ENCODE peak calls at places on chromosomes 4 and X, in ten cellular contexts. U, Y, Z, J, R, M, A, V, B and G are unnamed samples. For H3K9me3, the result is how much of the 10 kb centered on the place peaks cover.

GRCh38 chr4:32775049-32775448 is 2054.9 kb downstream of the PCDH7 start:
- DNase-seq in U (peak), Y (peak), Z (no peak), J (no peak), R (no peak), M (peak), A (no peak), V (no peak), B (no peak), G (no peak)

GRCh38 chr4:78578674-78579430 is 27.3 kb downstream of the ANXA3 start:
- DNase-seq in U (no peak), Y (no peak), Z (no peak), J (no peak), R (no peak), M (no peak), A (no peak), V (no peak), B (no peak), G (no peak)

GRCh38 chr4:52094746-52095145 is 43.6 kb downstream of the SPATA18 start:
- DNase-seq in U (peak), Y (no peak), Z (no peak), J (no peak), R (no peak), M (no peak), A (no peak), V (no peak), B (no peak), G (no peak)

GRCh38 chr4:148007303-148007702 is 275.4 kb downstream of the ARHGAP10 start:
- DNase-seq in U (no peak), Y (peak), Z (no peak), J (peak), R (no peak), M (peak), A (no peak), V (no peak), B (peak), G (no peak)

GRCh38 chr4:26235500-26235899 is 85.3 kb upstream of the RBPJ start:
- DNase-seq in U (no peak), Y (peak), Z (peak), J (peak), R (peak), M (peak), A (peak), V (no peak), B (no peak), G (no peak)

GRCh38 chrX:39645059-39645895 is 452.5 kb downstream of the BCOR start:
- DNase-seq in U (no peak), Y (peak), Z (peak), J (peak), R (peak), M (peak), A (peak), V (no peak), B (no peak), G (no peak)

GRCh38 chrX:149494844-149495565 is 10.1 kb downstream of the IDS start:
- DNase-seq in U (no peak), Y (peak), Z (no peak), J (no peak), R (no peak), M (no peak), A (no peak), V (no peak), B (no peak), G (no peak)

GRCh38 chrX:138150709-138151108 is 560.8 kb downstream of the FGF13 start:
- DNase-seq in U (no peak), Y (peak), Z (no peak), J (no peak), R (no peak), M (no peak), A (no peak), V (no peak), B (no peak), G (no peak)

GRCh38 chr4:153619811-153620210 is 64.3 kb upstream of the TLR2 start:
- DNase-seq in U (no peak), Y (no peak), Z (no peak), J (no peak), R (no peak), M (no peak), A (no peak), V (no peak), B (no peak), G (no peak)

GRCh38 chr4:89752932-89753598 is 83.9 kb downstream of the SNCA start:
- DNase-seq in U (no peak), Y (no peak), Z (no peak), J (peak), R (no peak), M (peak), A (no peak), V (no peak), B (peak), G (no peak)

GRCh38 chr4:92253550-92253949 is 50.2 kb upstream of the GRID2 start:
- DNase-seq in U (no peak), Y (no peak), Z (no peak), J (no peak), R (no peak), M (no peak), A (no peak), V (no peak), B (no peak), G (no peak)
- H3K9me3 ChIP-seq in U (under half), Y (under half), Z (under half), J (under half), R (under half), M (under half), A (under half), V (under half), B (under half), G (under half)

GRCh38 chr4:46274717-46275116 is 115.2 kb downstream of the GABRA2 start:
- DNase-seq in U (peak), Y (peak), Z (no peak), J (no peak), R (no peak), M (peak), A (no peak), V (no peak), B (no peak), G (no peak)

GRCh38 chr4:46267866-46268265 is 122.1 kb downstream of the GABRA2 start:
- DNase-seq in U (no peak), Y (no peak), Z (no peak), J (no peak), R (no peak), M (no peak), A (no peak), V (no peak), B (no peak), G (no peak)

GRCh38 chr4:46266106-46266505 is 123.8 kb downstream of the GABRA2 start:
- DNase-seq in U (no peak), Y (no peak), Z (no peak), J (no peak), R (no peak), M (no peak), A (no peak), V (no peak), B (no peak), G (no peak)

DNA sequence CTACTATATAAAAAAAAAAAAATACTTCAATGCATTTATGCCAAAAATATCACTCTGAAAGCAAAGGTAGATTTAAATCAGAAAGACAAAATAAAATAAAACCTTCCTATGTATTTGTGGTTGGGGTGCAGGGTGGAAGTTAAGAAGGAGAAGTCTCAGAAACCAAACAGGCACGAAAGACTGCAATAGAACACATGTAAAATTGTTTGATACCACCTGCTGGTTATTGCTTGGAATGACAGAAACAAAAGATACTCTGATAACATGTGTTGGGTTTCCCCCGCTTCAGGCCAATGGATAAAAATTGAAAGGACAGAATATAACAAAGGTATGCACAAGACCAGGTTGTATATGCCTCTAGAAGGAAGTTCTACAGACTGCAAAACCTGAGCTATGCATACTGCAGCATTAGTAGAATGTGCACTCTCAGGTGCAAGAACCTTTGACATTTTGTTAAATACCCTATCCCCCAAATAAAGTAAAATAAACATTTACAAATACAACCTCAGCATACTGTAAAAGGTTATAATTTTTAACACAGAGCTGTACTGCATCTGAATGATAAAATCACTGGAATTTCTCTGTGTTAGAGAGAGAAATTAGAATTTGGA is 118.8 kb downstream of the GABRA2 start:
- DNase-seq in U (peak), Y (peak), Z (no peak), J (no peak), R (no peak), M (peak), A (no peak), V (no peak), B (no peak), G (no peak)
- H3K9me3 ChIP-seq in U (under half), Y (under half), Z (under half), J (under half), R (under half), M (under half), A (under half), V (under half), B (under half), G (under half)

GRCh38 chr4:9608300-9608699 is 164.1 kb downstream of the DEFB131A start:
- DNase-seq in U (no peak), Y (no peak), Z (no peak), J (no peak), R (no peak), M (no peak), A (no peak), V (no peak), B (no peak), G (no peak)
- H3K9me3 ChIP-seq in U (under half), Y (under half), Z (under half), J (under half), R (under half), M (under half), A (under half), V (under half), B (under half), G (under half)

GRCh38 chr4:28600958-28601357 is 1740.3 kb downstream of the STIM2 start:
- DNase-seq in U (no peak), Y (no peak), Z (no peak), J (no peak), R (no peak), M (no peak), A (no peak), V (no peak), B (no peak), G (no peak)
- H3K9me3 ChIP-seq in U (under half), Y (under half), Z (under half), J (under half), R (under half), M (under half), A (under half), V (under half), B (under half), G (under half)

GRCh38 chr4:4784379-4784778 is 75.1 kb upstream of the MSX1 start:
- DNase-seq in U (no peak), Y (no peak), Z (no peak), J (no peak), R (no peak), M (no peak), A (no peak), V (no peak), B (no peak), G (no peak)
- H3K9me3 ChIP-seq in U (under half), Y (under half), Z (under half), J (under half), R (under half), M (under half), A (under half), V (under half), B (under half), G (under half)

GRCh38 chr4:453267-453666 is 45.7 kb downstream of the ZNF721 start:
- DNase-seq in U (no peak), Y (no peak), Z (no peak), J (no peak), R (no peak), M (no peak), A (no peak), V (no peak), B (no peak), G (no peak)
- H3K9me3 ChIP-seq in U (half or more), Y (half or more), Z (half or more), J (under half), R (half or more), M (under half), A (under half), V (half or more), B (half or more), G (half or more)

DNA sequence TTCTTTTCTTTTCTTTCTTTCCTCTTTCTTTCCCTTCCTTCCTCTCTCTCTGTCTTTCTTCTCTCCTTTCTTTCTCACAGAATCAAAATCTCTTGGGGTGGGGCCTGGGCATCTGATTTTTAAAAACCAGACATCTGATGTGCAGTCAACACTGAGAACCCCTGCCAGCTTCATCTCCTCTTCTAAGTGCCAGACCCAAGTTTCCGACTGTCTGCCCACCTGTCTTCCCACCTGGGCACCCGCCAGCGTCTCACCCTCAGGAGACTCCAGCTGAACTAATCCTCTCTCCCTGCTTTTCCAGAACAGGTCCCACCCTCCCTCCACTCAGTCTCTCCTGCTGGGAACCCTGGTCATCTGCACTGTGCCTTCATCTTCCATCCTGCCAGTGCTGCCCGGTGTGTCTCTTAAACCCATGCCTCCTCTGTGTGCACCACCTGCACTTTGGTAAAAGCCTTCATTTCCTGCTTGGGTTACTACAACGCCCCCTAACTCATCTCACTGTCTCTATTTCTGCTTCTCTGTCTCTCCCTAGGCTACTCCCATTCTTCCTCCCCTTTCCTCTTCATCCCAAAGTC is 2.8 kb downstream of the SOD3 start:
- DNase-seq in U (no peak), Y (no peak), Z (no peak), J (no peak), R (no peak), M (no peak), A (no peak), V (no peak), B (no peak), G (no peak)
- H3K9me3 ChIP-seq in U (under half), Y (under half), Z (under half), J (under half), R (under half), M (under half), A (under half), V (under half), B (under half), G (under half)

DNA sequence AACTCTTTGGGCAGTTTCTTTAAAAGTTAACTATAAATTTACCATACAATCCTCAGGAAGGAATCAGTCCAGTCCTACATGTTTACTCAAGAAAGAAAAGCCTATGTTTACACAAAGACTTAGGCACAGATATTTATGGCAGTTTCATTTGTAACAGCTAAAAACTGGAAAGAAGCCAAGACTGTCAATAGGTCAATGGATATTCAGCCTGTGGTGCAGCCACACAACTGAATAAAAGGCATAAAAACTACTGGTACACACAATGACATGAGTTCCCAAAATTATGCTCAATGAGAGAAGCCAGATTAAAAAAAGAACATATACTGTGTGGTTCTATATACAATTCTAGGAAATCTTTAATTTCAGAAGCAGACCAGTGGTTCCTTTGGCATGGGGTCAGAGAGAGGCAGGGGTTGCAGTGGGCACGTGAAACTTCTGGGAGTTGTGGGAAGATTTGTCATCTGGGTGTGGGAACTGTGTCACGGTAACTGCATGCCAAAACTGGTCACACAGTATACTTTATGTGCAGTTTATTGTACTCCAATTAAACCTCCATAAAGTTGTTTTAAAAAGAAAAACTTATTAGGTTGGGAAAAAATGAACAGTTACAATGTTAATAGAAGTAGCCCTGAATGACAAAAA is 26.8 kb upstream of the STS start:
- DNase-seq in U (no peak), Y (peak), Z (no peak), J (no peak), R (no peak), M (peak), A (no peak), V (no peak), B (peak), G (no peak)
- H3K9me3 ChIP-seq in U (under half), Y (under half), Z (under half), J (under half), R (under half), M (under half), A (under half), V (under half), B (under half), G (under half)

DNA sequence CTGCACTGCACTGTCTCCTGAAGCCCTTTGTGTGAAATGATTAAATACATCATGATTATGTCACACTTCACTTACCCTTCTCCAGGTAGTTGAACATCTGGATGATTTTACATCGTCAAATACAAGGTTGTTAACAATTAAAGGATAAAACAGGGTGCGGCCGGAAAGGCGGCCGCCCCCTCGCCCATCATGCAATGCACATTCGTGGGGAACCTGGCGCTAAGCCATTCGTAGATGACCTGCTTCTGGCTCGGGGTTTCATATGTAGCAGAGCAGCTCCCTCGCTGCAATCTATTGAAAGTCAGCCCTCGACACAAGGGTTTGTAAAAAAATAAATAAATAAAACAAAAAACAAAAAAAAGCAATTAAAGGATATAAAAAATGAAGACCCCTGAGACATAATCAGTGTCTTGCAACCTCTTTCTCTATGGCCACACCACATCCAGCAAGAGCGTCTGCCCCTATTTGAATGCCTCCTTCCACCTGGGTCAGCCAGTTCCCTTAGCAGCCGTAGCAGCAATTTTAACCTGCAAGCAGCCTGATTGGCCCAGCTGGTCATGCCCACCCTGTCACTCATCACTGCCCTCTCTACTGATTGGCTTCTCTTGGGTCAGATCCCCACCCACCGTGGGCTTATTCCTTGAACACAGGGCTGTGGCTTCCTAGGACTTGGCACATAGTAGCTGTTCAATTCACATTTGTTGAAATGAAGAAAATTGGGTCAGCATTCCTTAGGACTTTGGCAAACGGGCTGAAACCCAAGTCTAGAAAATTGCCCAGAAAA is 147.8 kb upstream of the PSAPL1 start:
- DNase-seq in U (no peak), Y (no peak), Z (no peak), J (no peak), R (no peak), M (no peak), A (no peak), V (no peak), B (no peak), G (no peak)
- H3K9me3 ChIP-seq in U (under half), Y (under half), Z (under half), J (under half), R (under half), M (under half), A (under half), V (under half), B (under half), G (under half)